ENCODE peak calls at places on chromosomes 3 and 15, in eight cellular contexts. W is CD8-positive, alpha-beta memory T cell; C is GM12865; R is GM13977; O is heart right ventricle; P is activated T-helper 1 cell treated with Interleukin-2 at 50 U/mL for 16 hours; S is stimulated activated CD4-positive, alpha-beta T cell treated with anti-CD3 and anti-CD28 coated beads, Interleukin-2, amount 100 ng/mL, for 48 hours; J is stimulated activated naive CD4-positive, alpha-beta T cell. I is an unnamed sample.

GRCh38 chr3:194976049-194976451 is 290.4 kb downstream of the FAM43A start:
- DNase-seq in J (no peak), S (no peak), R (no peak), O (no peak), W (no peak), P (no peak), C (no peak), I (no peak)

GRCh38 chr15:74863239-74864056 is 9.7 kb downstream of the SCAMP2 start:
- DNase-seq in O (no peak), R (no peak), P (no peak), W (no peak), J (no peak), S (no peak), C (no peak), I (no peak)

GRCh38 chr3:52784021-52784621 is 6.7 kb downstream of the ITIH1 start:
- DNase-seq in W (no peak), P (no peak), S (no peak), O (no peak), R (no peak), C (no peak), J (no peak), I (no peak)

GRCh38 chr15:89416339-89417183 is 79.8 kb downstream of the RHCG start:
- DNase-seq in P (peak), W (peak), O (peak), R (peak), J (peak), S (peak), C (peak), I (peak)

GRCh38 chr15:58396181-58396580 is 35.6 kb upstream of the LIPC start:
- DNase-seq in R (no peak), C (no peak), O (no peak), S (no peak), W (no peak), J (no peak), P (no peak), I (no peak)

GRCh38 chr15:57554063-57554820 is 37.5 kb upstream of the MYZAP start:
- DNase-seq in C (no peak), J (no peak), P (no peak), R (no peak), O (no peak), S (no peak), W (no peak), I (no peak)

GRCh38 chr15:79168922-79169322 is 78.3 kb upstream of the RASGRF1 start:
- DNase-seq in P (no peak), R (no peak), O (peak), S (no peak), C (no peak), J (no peak), W (no peak), I (peak)

GRCh38 chr3:178658694-178659315 is 122.6 kb downstream of the KCNMB2 start:
- DNase-seq in C (no peak), R (no peak), P (no peak), J (no peak), O (no peak), S (no peak), W (no peak), I (no peak)

GRCh38 chr15:35288580-35288979 is 203.5 kb upstream of the NANOGP8 start:
- DNase-seq in O (no peak), C (no peak), P (no peak), J (no peak), W (no peak), R (no peak), S (no peak), I (no peak)

GRCh38 chr15:71294636-71295241 is 179.5 kb downstream of the THSD4 start:
- DNase-seq in O (no peak), W (no peak), J (no peak), S (no peak), P (no peak), C (no peak), R (no peak), I (no peak)

GRCh38 chr15:36896949-36897348 is 203.4 kb downstream of the MEIS2 start:
- DNase-seq in J (no peak), W (no peak), P (no peak), C (no peak), O (no peak), R (no peak), S (no peak), I (no peak)

GRCh38 chr3:153166206-153166605 is 4.2 kb downstream of the RAP2B start:
- DNase-seq in O (no peak), R (no peak), J (peak), C (no peak), P (no peak), S (no peak), W (no peak), I (no peak)

GRCh38 chr3:11410564-11410963 is 138.4 kb downstream of the ATG7 start:
- DNase-seq in S (no peak), W (no peak), O (no peak), R (no peak), J (no peak), P (no peak), C (no peak), I (no peak)

GRCh38 chr3:159191454-159191853 is 389.6 kb downstream of the MFSD1 start:
- DNase-seq in P (no peak), W (no peak), O (no peak), C (no peak), S (no peak), R (no peak), J (no peak), I (no peak)

GRCh38 chr3:153273767-153274443 is 111.9 kb downstream of the RAP2B start:
- DNase-seq in C (no peak), O (no peak), P (no peak), J (no peak), R (no peak), W (no peak), S (no peak), I (no peak)

I was measured in H9.